ENCODE peak calls at places on chromosomes 1 and 21, in five cellular contexts. Q is AG04449, P is neural progenitor cell, F is lung, R is K562. X is an unnamed sample.

GRCh38 chr1:161879261-161879660 is 113.1 kb downstream of the ATF6 start:
- DNase-seq in Q (no peak), P (no peak), F (no peak), R (no peak), X (no peak)

GRCh38 chr1:203188686-203189232 is 2.3 kb upstream of the CHI3L1 start:
- DNase-seq in Q (no peak), P (no peak), F (no peak), R (no peak), X (no peak)

GRCh38 chr1:18234790-18235242 is 127.2 kb downstream of the IGSF21 start:
- DNase-seq in Q (no peak), P (peak; percentile 82), F (no peak), R (peak; percentile 85), X (peak; percentile 75)

GRCh38 chr1:29186252-29186651 is 4.6 kb upstream of the SRSF4 start:
- DNase-seq in Q (no peak), P (no peak), F (no peak), R (no peak), X (no peak)

GRCh38 chr1:206658264-206658980 is 23.1 kb downstream of the DYRK3 start:
- DNase-seq in Q (no peak), P (peak; percentile 68), F (no peak), R (peak; percentile 95), X (peak; percentile 73)

GRCh38 chr1:198258491-198258890 is 101.7 kb downstream of the NEK7 start:
- DNase-seq in Q (peak; percentile 66), P (no peak), F (no peak), R (no peak), X (no peak)

GRCh38 chr1:18581420-18581880 is 49.2 kb upstream of the PAX7 start:
- DNase-seq in Q (no peak), P (peak; percentile 79), F (no peak), R (peak; percentile 77), X (peak; percentile 67)

GRCh38 chr21:46421191-46421750 is 37.4 kb upstream of the DIP2A start:
- DNase-seq in Q (no peak), P (no peak), F (no peak), R (no peak), X (no peak)

GRCh38 chr1:169546087-169546995 is 39.9 kb downstream of the F5 start:
- DNase-seq in Q (peak; percentile 14), P (peak; percentile 87), F (peak; percentile 54), R (peak; percentile 28), X (peak; percentile 57)

GRCh38 chr1:76203132-76203531 is 128.6 kb downstream of the ST6GALNAC3 start:
- DNase-seq in Q (no peak), P (no peak), F (no peak), R (no peak), X (no peak)

GRCh38 chr1:154485106-154485505 is 16.9 kb upstream of the TDRD10 start:
- DNase-seq in Q (no peak), P (no peak), F (no peak), R (no peak), X (peak; percentile 72)

GRCh38 chr1:151211972-151212705 is 13.8 kb downstream of the PIP5K1A start:
- DNase-seq in Q (no peak), P (no peak), F (no peak), R (no peak), X (no peak)

GRCh38 chr1:118291686-118292085 is 106.7 kb upstream of the SPAG17 start:
- DNase-seq in Q (no peak), P (no peak), F (no peak), R (no peak), X (no peak)

GRCh38 chr1:178484698-178485225 is 12.0 kb downstream of the CLEC20A start:
- DNase-seq in Q (no peak), P (no peak), F (no peak), R (no peak), X (no peak)

GRCh38 chr1:195714248-195714647 is 894.0 kb downstream of the KCNT2 start:
- DNase-seq in Q (peak; percentile 29), P (no peak), F (no peak), R (no peak), X (no peak)

GRCh38 chr1:179955731-179956130 is 1.1 kb downstream of the CEP350 start:
- DNase-seq in Q (no peak), P (no peak), F (no peak), R (no peak), X (no peak)

GRCh38 chr1:155218854-155219591 is 10.5 kb downstream of the MTX1 start:
- DNase-seq in Q (no peak), P (peak; percentile 78), F (peak; percentile 75), R (peak; percentile 66), X (peak; percentile 20)

GRCh38 chr21:19853709-19854575 is 1144.3 kb upstream of the NCAM2 start:
- DNase-seq in Q (no peak), P (no peak), F (no peak), R (peak; percentile 23), X (no peak)

GRCh38 chr1:94105957-94106529 is 14.9 kb downstream of the ABCA4 start:
- DNase-seq in Q (no peak), P (no peak), F (no peak), R (no peak), X (no peak)

GRCh38 chr1:183719976-183720497 is 66.9 kb upstream of the APOBEC4 start:
- DNase-seq in Q (no peak), P (no peak), F (no peak), R (no peak), X (no peak)

GRCh38 chr1:68128820-68129219 is 78.4 kb upstream of the DIRAS3 start:
- DNase-seq in Q (no peak), P (no peak), F (no peak), R (no peak), X (no peak)

GRCh38 chr21:38470762-38471161 is 27.5 kb downstream of the ERG start:
- DNase-seq in Q (no peak), P (no peak), F (no peak), R (no peak), X (no peak)

GRCh38 chr1:215426101-215426500 is 141.0 kb upstream of the KCTD3 start:
- DNase-seq in Q (no peak), P (no peak), F (no peak), R (no peak), X (no peak)

GRCh38 chr1:246608616-246609376 is 42.5 kb downstream of the CNST start:
- DNase-seq in Q (peak; percentile 66), P (peak; percentile 35), F (peak; percentile 94), R (no peak), X (peak; percentile 35)
- TF ChIP-seq CTCF in Q (peak; percentile 40), P (no peak), F (no peak), R (no peak), X (no peak)

DNA sequence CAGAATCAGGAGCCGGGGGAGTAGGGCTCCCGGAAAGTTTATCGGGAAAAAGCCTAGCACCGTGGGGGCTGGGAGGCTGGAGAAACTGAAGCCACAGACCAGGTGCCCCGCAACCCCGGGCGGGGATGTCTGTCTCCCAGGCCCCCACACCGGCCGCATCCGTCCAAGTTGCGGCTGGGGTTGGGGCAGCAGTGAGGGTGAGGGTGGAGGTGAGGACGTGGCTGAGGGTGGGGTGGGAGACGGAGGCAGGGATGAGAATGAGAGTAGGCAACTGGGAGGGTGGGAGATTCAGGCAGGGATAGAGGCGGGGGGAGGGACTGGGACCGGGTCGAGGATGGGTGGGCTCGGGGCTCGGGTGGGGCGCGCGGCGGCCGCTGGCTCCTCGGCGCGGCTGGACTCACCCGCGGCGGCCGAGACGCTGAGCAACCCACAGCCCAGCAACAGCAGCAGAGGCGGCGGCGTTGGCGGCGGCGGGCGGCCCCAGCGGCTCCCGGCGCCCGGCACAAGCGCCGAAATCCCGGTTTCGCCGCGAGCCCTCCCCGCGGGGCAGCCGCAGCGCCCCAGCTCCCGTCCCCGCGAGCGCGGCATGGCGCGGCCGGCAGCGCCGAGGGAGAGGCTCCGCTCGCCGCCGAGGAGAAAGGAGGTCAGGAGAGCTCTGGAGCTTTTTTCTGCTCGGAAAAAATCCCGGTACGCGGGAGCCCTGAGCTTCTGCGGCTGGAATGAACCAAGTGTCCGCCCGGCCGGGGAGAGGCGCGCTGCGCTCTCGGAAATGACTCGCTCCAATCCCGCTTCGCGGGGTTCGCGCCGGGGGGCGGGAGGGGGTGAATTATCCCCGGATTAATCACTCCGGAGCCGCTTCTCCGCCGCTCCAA is at the start of gene CSMD2:
- DNase-seq in Q (no peak), P (peak; percentile 88), F (no peak), R (no peak), X (peak; percentile 61)
- TF ChIP-seq CTCF in Q (no peak), P (no peak), F (no peak), R (no peak), X (no peak)

GRCh38 chr1:228984646-228985631 is 249.7 kb downstream of the RHOU start:
- DNase-seq in Q (no peak), P (no peak), F (no peak), R (no peak), X (no peak)

GRCh38 chr1:228985661-228986060 is 250.4 kb downstream of the RHOU start:
- DNase-seq in Q (no peak), P (no peak), F (no peak), R (no peak), X (no peak)

GRCh38 chr1:228984107-228984506 is 248.8 kb downstream of the RHOU start:
- DNase-seq in Q (no peak), P (no peak), F (no peak), R (no peak), X (no peak)

GRCh38 chr1:228987736-228988506 is 252.6 kb downstream of the RHOU start:
- DNase-seq in Q (no peak), P (no peak), F (no peak), R (no peak), X (no peak)

GRCh38 chr1:228986093-228986904 is 251.0 kb downstream of the RHOU start:
- DNase-seq in Q (no peak), P (no peak), F (peak; percentile 41), R (no peak), X (no peak)
- TF ChIP-seq CTCF in Q (no peak), P (no peak), F (no peak), R (no peak), X (no peak)

GRCh38 chr21:35616090-35616489 is 444.2 kb downstream of the SETD4 start:
- DNase-seq in Q (peak; percentile 47), P (no peak), F (no peak), R (no peak), X (no peak)
- TF ChIP-seq CTCF in Q (peak; percentile 22), P (no peak), F (no peak), R (peak; percentile 59), X (no peak)